ENCODE peak calls at places on chromosomes 4 and X, in five cellular contexts. One of them, this sample, is unnamed.

GRCh38 chr4:53617101-53617680 is 25.9 kb upstream of the LNX1 start:
- DNase-seq in Daoy: no peak
- DNase-seq in globus pallidus: no peak
- DNase-seq in left cardiac atrium: no peak
- DNase-seq in HS-5: no peak
- DNase-seq in this sample: no peak

GRCh38 chrX:23435575-23435974 is 100.9 kb downstream of the PTCHD1 start:
- DNase-seq in Daoy: no peak
- DNase-seq in globus pallidus: no peak
- DNase-seq in left cardiac atrium: no peak
- DNase-seq in HS-5: no peak
- DNase-seq in this sample: no peak

GRCh38 chrX:125782184-125782583 is 383.9 kb downstream of the DCAF12L2 start:
- DNase-seq in Daoy: no peak
- DNase-seq in globus pallidus: no peak
- DNase-seq in left cardiac atrium: no peak
- DNase-seq in HS-5: no peak
- DNase-seq in this sample: no peak

GRCh38 chr4:82893942-82894341 is 3.0 kb upstream of the SEC31A start:
- DNase-seq in Daoy: no peak
- DNase-seq in globus pallidus: no peak
- DNase-seq in left cardiac atrium: no peak
- DNase-seq in HS-5: no peak
- DNase-seq in this sample: no peak

GRCh38 chrX:39398215-39398972 is 597.1 kb downstream of the MID1IP1 start:
- DNase-seq in Daoy: no peak
- DNase-seq in globus pallidus: no peak
- DNase-seq in left cardiac atrium: no peak
- DNase-seq in HS-5: no peak
- DNase-seq in this sample: no peak

GRCh38 chr4:38050560-38051350 is 90.6 kb downstream of the PTTG2 start:
- DNase-seq in Daoy: no peak
- DNase-seq in globus pallidus: no peak
- DNase-seq in left cardiac atrium: no peak
- DNase-seq in HS-5: no peak
- DNase-seq in this sample: no peak

GRCh38 chr4:62196338-62196737 is 996.2 kb downstream of the ADGRL3 start:
- DNase-seq in Daoy: no peak
- DNase-seq in globus pallidus: no peak
- DNase-seq in left cardiac atrium: no peak
- DNase-seq in HS-5: no peak
- DNase-seq in this sample: no peak

GRCh38 chrX:9535101-9535500 is 70.2 kb downstream of the TBL1X start:
- DNase-seq in Daoy: no peak
- DNase-seq in globus pallidus: no peak
- DNase-seq in left cardiac atrium: no peak
- DNase-seq in HS-5: no peak
- DNase-seq in this sample: no peak